ENCODE peak calls at places on chromosomes 16 and 17, in five cellular contexts. One of them, this sample, is unnamed.
A peak's percentile ranks its signal among the peaks of the same experiment; 100 is the strongest.

GRCh38 chr16:9134739-9135138 is 43.3 kb downstream of the HAPSTR1 start:
- DNase-seq in osteoblast: peak; percentile 58
- DNase-seq in HCT116: peak; percentile 29
- DNase-seq in sigmoid colon: peak; percentile 65
- DNase-seq in left ventricle myocardium inferior: no peak
- DNase-seq in this sample: peak; percentile 69

GRCh38 chr16:84735846-84736586 is 36.2 kb downstream of the USP10 start:
- DNase-seq in osteoblast: no peak
- DNase-seq in sigmoid colon: no peak
- DNase-seq in left ventricle myocardium inferior: no peak
- DNase-seq in HCT116: no peak
- DNase-seq in this sample: no peak

GRCh38 chr16:58548378-58548777 is 33.1 kb downstream of the SETD6 start:
- DNase-seq in HCT116: no peak
- DNase-seq in osteoblast: no peak
- DNase-seq in sigmoid colon: no peak
- DNase-seq in left ventricle myocardium inferior: no peak
- DNase-seq in this sample: no peak

GRCh38 chr16:9094008-9094846 is 2.8 kb downstream of the HAPSTR1 start:
- DNase-seq in sigmoid colon: no peak
- DNase-seq in osteoblast: no peak
- DNase-seq in left ventricle myocardium inferior: no peak
- DNase-seq in HCT116: no peak
- DNase-seq in this sample: no peak

GRCh38 chr17:79011451-79012147 is 2.0 kb upstream of the CANT1 start:
- DNase-seq in osteoblast: peak; percentile 13
- DNase-seq in HCT116: peak; percentile 57
- DNase-seq in sigmoid colon: no peak
- DNase-seq in left ventricle myocardium inferior: no peak
- DNase-seq in this sample: no peak

GRCh38 chr16:88536510-88536909 is 33.7 kb upstream of the ZC3H18 start:
- DNase-seq in left ventricle myocardium inferior: no peak
- DNase-seq in sigmoid colon: no peak
- DNase-seq in osteoblast: no peak
- DNase-seq in HCT116: no peak
- DNase-seq in this sample: peak; percentile 60

GRCh38 chr17:65093930-65094329 is 37.4 kb upstream of the GNA13 start:
- DNase-seq in left ventricle myocardium inferior: no peak
- DNase-seq in HCT116: no peak
- DNase-seq in sigmoid colon: no peak
- DNase-seq in osteoblast: no peak
- DNase-seq in this sample: no peak

GRCh38 chr17:73710095-73710592 is 65.9 kb upstream of the SDK2 start:
- DNase-seq in HCT116: peak; percentile 67
- DNase-seq in osteoblast: peak; percentile 90
- DNase-seq in left ventricle myocardium inferior: peak; percentile 55
- DNase-seq in sigmoid colon: no peak
- DNase-seq in this sample: peak; percentile 76

GRCh38 chr17:71926746-71927398 is 193.9 kb upstream of the SOX9 start:
- DNase-seq in sigmoid colon: no peak
- DNase-seq in left ventricle myocardium inferior: no peak
- DNase-seq in HCT116: no peak
- DNase-seq in osteoblast: no peak
- DNase-seq in this sample: no peak

GRCh38 chr17:74873874-74874614 is 1.2 kb upstream of the FDXR start:
- DNase-seq in osteoblast: no peak
- DNase-seq in left ventricle myocardium inferior: no peak
- DNase-seq in HCT116: peak; percentile 71
- DNase-seq in sigmoid colon: no peak
- DNase-seq in this sample: peak; percentile 62

GRCh38 chr16:4970010-4970409 is 11.9 kb downstream of the SEC14L5 start:
- DNase-seq in sigmoid colon: no peak
- DNase-seq in left ventricle myocardium inferior: no peak
- DNase-seq in HCT116: no peak
- DNase-seq in osteoblast: no peak
- DNase-seq in this sample: peak; percentile 10

GRCh38 chr17:58325289-58325726 is 3.3 kb downstream of the TSPOAP1 start:
- DNase-seq in left ventricle myocardium inferior: no peak
- DNase-seq in osteoblast: peak; percentile 22
- DNase-seq in sigmoid colon: no peak
- DNase-seq in HCT116: no peak
- DNase-seq in this sample: peak; percentile 75

GRCh38 chr16:86577314-86577971 is 906 bp upstream of the FOXL1 start:
- DNase-seq in left ventricle myocardium inferior: no peak
- DNase-seq in HCT116: no peak
- DNase-seq in sigmoid colon: no peak
- DNase-seq in osteoblast: peak; percentile 56
- DNase-seq in this sample: no peak

GRCh38 chr17:75638893-75639292 is 5.7 kb downstream of the SMIM5 start:
- DNase-seq in HCT116: no peak
- DNase-seq in sigmoid colon: no peak
- DNase-seq in osteoblast: no peak
- DNase-seq in left ventricle myocardium inferior: peak; percentile 52
- DNase-seq in this sample: peak; percentile 93

GRCh38 chr16:2597560-2597902 is 59.7 kb downstream of the PDPK1 start:
- DNase-seq in sigmoid colon: peak; percentile 60
- DNase-seq in HCT116: no peak
- DNase-seq in left ventricle myocardium inferior: no peak
- DNase-seq in osteoblast: peak; percentile 59
- DNase-seq in this sample: peak; percentile 58
- H3K36me3 ChIP-seq in sigmoid colon: peaks cover 21% of the 10 kb centered on the region
- H3K36me3 ChIP-seq in HCT116: no peaks in the 10 kb centered on the region
- H3K36me3 ChIP-seq in left ventricle myocardium inferior: peaks cover 35% of the 10 kb centered on the region
- H3K36me3 ChIP-seq in osteoblast: peaks cover 26% of the 10 kb centered on the region
- H3K36me3 ChIP-seq in this sample: peaks cover 17% of the 10 kb centered on the region

DNA sequence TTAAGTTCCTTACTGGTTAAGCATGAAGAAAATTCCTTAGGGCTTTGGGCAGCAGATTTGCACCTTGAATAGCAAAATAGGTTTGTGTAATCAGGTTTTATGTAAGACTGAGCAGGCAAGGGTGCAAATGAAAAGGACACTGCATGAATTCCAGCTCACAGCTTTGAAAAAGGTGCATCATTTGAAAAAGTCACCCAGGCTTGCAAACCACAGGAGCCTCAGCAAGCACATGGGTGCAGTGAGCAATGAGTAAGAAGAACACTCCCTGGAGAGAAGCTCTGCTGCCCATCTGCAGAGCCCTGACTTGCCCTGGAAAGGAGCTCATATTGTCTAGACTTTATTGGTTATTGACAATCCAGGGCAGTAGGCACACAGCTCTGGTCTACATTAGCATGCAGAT is 165.6 kb upstream of the KCNJ16 start:
- DNase-seq in osteoblast: peak; percentile 67
- DNase-seq in HCT116: no peak
- DNase-seq in sigmoid colon: no peak
- DNase-seq in left ventricle myocardium inferior: no peak
- DNase-seq in this sample: no peak
- H3K9me3 ChIP-seq in osteoblast: no peaks in the 10 kb centered on the region
- H3K9me3 ChIP-seq in HCT116: peaks cover 9% of the 10 kb centered on the region
- H3K9me3 ChIP-seq in sigmoid colon: no peaks in the 10 kb centered on the region
- H3K9me3 ChIP-seq in left ventricle myocardium inferior: no peaks in the 10 kb centered on the region
- H3K9me3 ChIP-seq in this sample: no peaks in the 10 kb centered on the region

DNA sequence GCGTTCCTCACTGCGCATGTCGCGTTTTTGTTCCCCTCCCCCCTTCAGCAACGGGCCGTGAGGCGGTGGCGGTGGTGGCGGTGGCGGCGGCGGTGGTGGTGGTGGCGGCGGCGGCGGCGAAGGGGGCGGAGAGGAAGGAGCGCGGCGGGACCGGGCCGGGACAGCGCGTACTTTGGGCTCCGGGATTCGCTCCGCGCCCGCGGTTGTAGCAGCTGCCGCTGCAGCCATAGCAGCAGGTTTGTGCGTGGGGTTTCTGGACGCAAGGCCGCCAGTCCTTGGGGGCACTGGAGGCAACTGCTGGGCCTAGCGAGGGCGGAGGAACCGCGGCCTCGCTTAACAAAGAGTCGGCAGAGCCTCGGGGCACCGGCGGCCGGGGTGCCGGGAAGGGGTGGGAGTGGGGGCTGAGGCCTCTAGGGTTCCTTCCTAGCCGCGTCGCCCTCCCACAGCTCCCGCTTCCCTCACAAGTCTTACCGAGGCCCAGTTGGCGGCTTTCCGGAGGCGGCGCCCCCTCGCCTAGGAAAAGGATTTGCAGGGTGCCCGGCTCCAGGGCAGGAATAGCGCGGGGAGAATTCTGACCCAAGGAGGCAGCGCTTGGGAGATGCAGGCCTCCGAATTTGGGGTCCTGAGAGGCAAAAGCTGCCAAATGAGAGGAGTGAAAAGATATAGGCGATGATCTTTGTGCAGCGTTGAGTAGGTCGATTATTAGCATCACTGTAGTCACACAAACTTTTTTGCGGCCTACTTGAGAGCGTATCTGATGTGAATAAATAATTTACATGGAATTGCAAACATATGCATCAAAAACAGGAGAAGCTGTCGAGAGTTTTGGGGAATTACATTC is at the start of gene DDX42:
- DNase-seq in HCT116: no peak
- DNase-seq in osteoblast: peak; percentile 84
- DNase-seq in left ventricle myocardium inferior: peak; percentile 90
- DNase-seq in sigmoid colon: peak; percentile 80
- DNase-seq in this sample: peak; percentile 97
- TF ChIP-seq CTCF in HCT116: no peak
- TF ChIP-seq CTCF in osteoblast: no peak
- TF ChIP-seq CTCF in left ventricle myocardium inferior: peak; percentile 17
- TF ChIP-seq CTCF in sigmoid colon: no peak
- TF ChIP-seq CTCF in this sample: peak; percentile 8

GRCh38 chr16:67593701-67594100 is 31.4 kb downstream of the CTCF start:
- DNase-seq in HCT116: no peak
- DNase-seq in osteoblast: no peak
- DNase-seq in sigmoid colon: no peak
- DNase-seq in left ventricle myocardium inferior: no peak
- DNase-seq in this sample: no peak

GRCh38 chr16:67594256-67594915 is 32.1 kb downstream of the CTCF start:
- DNase-seq in left ventricle myocardium inferior: no peak
- DNase-seq in HCT116: no peak
- DNase-seq in sigmoid colon: no peak
- DNase-seq in osteoblast: no peak
- DNase-seq in this sample: no peak

GRCh38 chr16:67598527-67598926 is 36.2 kb downstream of the CTCF start:
- DNase-seq in osteoblast: no peak
- DNase-seq in HCT116: no peak
- DNase-seq in left ventricle myocardium inferior: no peak
- DNase-seq in sigmoid colon: no peak
- DNase-seq in this sample: no peak

GRCh38 chr16:67594956-67595355 is 32.6 kb downstream of the CTCF start:
- DNase-seq in HCT116: no peak
- DNase-seq in left ventricle myocardium inferior: no peak
- DNase-seq in sigmoid colon: no peak
- DNase-seq in osteoblast: no peak
- DNase-seq in this sample: no peak

GRCh38 chr16:67593288-67593687 is 31.0 kb downstream of the CTCF start:
- DNase-seq in osteoblast: no peak
- DNase-seq in HCT116: no peak
- DNase-seq in sigmoid colon: no peak
- DNase-seq in left ventricle myocardium inferior: no peak
- DNase-seq in this sample: no peak
- H3K36me3 ChIP-seq in osteoblast: no peaks in the 10 kb centered on the region
- H3K36me3 ChIP-seq in HCT116: no peaks in the 10 kb centered on the region
- H3K36me3 ChIP-seq in sigmoid colon: no peaks in the 10 kb centered on the region
- H3K36me3 ChIP-seq in left ventricle myocardium inferior: peaks cover 3% of the 10 kb centered on the region
- H3K36me3 ChIP-seq in this sample: no peaks in the 10 kb centered on the region

GRCh38 chr17:13918247-13918646 is 151.1 kb upstream of the COX10 start:
- DNase-seq in HCT116: no peak
- DNase-seq in left ventricle myocardium inferior: no peak
- DNase-seq in sigmoid colon: no peak
- DNase-seq in osteoblast: no peak
- DNase-seq in this sample: no peak
- H3K9me3 ChIP-seq in HCT116: no peaks in the 10 kb centered on the region
- H3K9me3 ChIP-seq in left ventricle myocardium inferior: no peaks in the 10 kb centered on the region
- H3K9me3 ChIP-seq in sigmoid colon: no peaks in the 10 kb centered on the region
- H3K9me3 ChIP-seq in osteoblast: no peaks in the 10 kb centered on the region
- H3K9me3 ChIP-seq in this sample: no peaks in the 10 kb centered on the region

GRCh38 chr16:73219176-73219575 is 171.2 kb upstream of the ZFHX3 start:
- DNase-seq in osteoblast: no peak
- DNase-seq in HCT116: no peak
- DNase-seq in left ventricle myocardium inferior: no peak
- DNase-seq in sigmoid colon: no peak
- DNase-seq in this sample: no peak
- TF ChIP-seq CTCF in osteoblast: peak; percentile 38
- TF ChIP-seq CTCF in HCT116: no peak
- TF ChIP-seq CTCF in left ventricle myocardium inferior: no peak
- TF ChIP-seq CTCF in sigmoid colon: no peak
- TF ChIP-seq CTCF in this sample: no peak

This sample was measured in kidney.